ENCODE peak calls at places on chromosomes 4 and X, in eight cellular contexts. C is Peyer's patch; M is effector memory CD8-positive, alpha-beta T cell; S is naive B cell; E is Karpas-422; O is cardiac fibroblast; T is OCI-LY7; Y is WTC11. V is an unnamed sample.

GRCh38 chrX:153637121-153638040 is 9.6 kb upstream of the DUSP9 start:
- DNase-seq in C (no peak), M (no peak), S (no peak), E (no peak), O (no peak), T (no peak), Y (no peak), V (no peak)

GRCh38 chrX:68090266-68090665 is 343.0 kb downstream of the OPHN1 start:
- DNase-seq in C (no peak), M (no peak), S (no peak), E (peak), O (no peak), T (no peak), Y (no peak), V (no peak)

GRCh38 chrX:126929071-126929470 is 109.5 kb downstream of the PRR32 start:
- DNase-seq in C (no peak), M (no peak), S (no peak), E (no peak), O (no peak), T (no peak), Y (no peak), V (no peak)

GRCh38 chr4:8721621-8722020 is 129.1 kb downstream of the CPZ start:
- DNase-seq in C (no peak), M (no peak), S (no peak), E (no peak), O (no peak), T (no peak), Y (peak), V (no peak)

GRCh38 chr4:182091128-182091527 is 152.1 kb upstream of the TENM3 start:
- DNase-seq in C (no peak), M (no peak), S (no peak), E (no peak), O (no peak), T (no peak), Y (no peak), V (no peak)

GRCh38 chrX:25049347-25049746 is 33.6 kb upstream of the ARX start:
- DNase-seq in C (no peak), M (no peak), S (no peak), E (no peak), O (peak), T (no peak), Y (no peak), V (no peak)

GRCh38 chrX:20459410-20460350 is 193.0 kb upstream of the RPS6KA3 start:
- DNase-seq in C (no peak), M (no peak), S (no peak), E (no peak), O (no peak), T (no peak), Y (no peak), V (no peak)

GRCh38 chrX:154457491-154458115 is 478 bp upstream of the PLXNA3 start:
- DNase-seq in C (peak), M (peak), S (peak), E (peak), O (peak), T (peak), Y (peak), V (peak)

GRCh38 chr4:26058537-26058936 is 144.5 kb downstream of the SMIM20 start:
- DNase-seq in C (no peak), M (no peak), S (no peak), E (no peak), O (peak), T (no peak), Y (no peak), V (no peak)

GRCh38 chrX:149453911-149454820 is 50.9 kb downstream of the IDS start:
- DNase-seq in C (no peak), M (no peak), S (no peak), E (no peak), O (no peak), T (no peak), Y (no peak), V (no peak)

GRCh38 chrX:19272452-19272851 is 71.3 kb upstream of the PDHA1 start:
- DNase-seq in C (no peak), M (no peak), S (no peak), E (no peak), O (no peak), T (no peak), Y (no peak), V (no peak)

GRCh38 chrX:133265331-133265730 is 47.2 kb upstream of the TFDP3 start:
- DNase-seq in C (no peak), M (no peak), S (no peak), E (no peak), O (no peak), T (no peak), Y (peak), V (no peak)